ENCODE peak calls at places on chromosomes 16 and 17, in eight cellular contexts. One of them, this sample, is unnamed.

GRCh38 chr17:32927724-32928526 is at the start of gene TMEM98:
- DNase-seq in stomach: peak
- DNase-seq in transverse colon: peak
- DNase-seq in HCT116: no peak
- DNase-seq in GM23338: peak
- DNase-seq in GM12891: peak
- DNase-seq in GM12892: no peak
- DNase-seq in H1: peak
- DNase-seq in this sample: no peak

GRCh38 chr17:15087946-15088345 is 177.2 kb downstream of the PMP22 start:
- DNase-seq in stomach: no peak
- DNase-seq in transverse colon: no peak
- DNase-seq in HCT116: no peak
- DNase-seq in GM23338: no peak
- DNase-seq in GM12891: no peak
- DNase-seq in GM12892: no peak
- DNase-seq in H1: no peak
- DNase-seq in this sample: no peak

GRCh38 chr16:9139965-9140364 is 48.5 kb downstream of the HAPSTR1 start:
- DNase-seq in stomach: no peak
- DNase-seq in transverse colon: no peak
- DNase-seq in HCT116: peak
- DNase-seq in GM23338: peak
- DNase-seq in GM12891: no peak
- DNase-seq in GM12892: no peak
- DNase-seq in H1: no peak
- DNase-seq in this sample: no peak

GRCh38 chr16:67845291-67846062 is 1.3 kb upstream of the NUTF2 start:
- DNase-seq in stomach: no peak
- DNase-seq in transverse colon: no peak
- DNase-seq in HCT116: no peak
- DNase-seq in GM23338: peak
- DNase-seq in GM12891: no peak
- DNase-seq in GM12892: no peak
- DNase-seq in H1: no peak
- DNase-seq in this sample: no peak

GRCh38 chr16:68760671-68761275 is 23.7 kb downstream of the CDH1 start:
- DNase-seq in stomach: no peak
- DNase-seq in transverse colon: peak
- DNase-seq in HCT116: no peak
- DNase-seq in GM23338: no peak
- DNase-seq in GM12891: peak
- DNase-seq in GM12892: no peak
- DNase-seq in H1: no peak
- DNase-seq in this sample: peak

GRCh38 chr16:996672-997071 is 15.1 kb downstream of the SOX8 start:
- DNase-seq in stomach: no peak
- DNase-seq in transverse colon: no peak
- DNase-seq in HCT116: no peak
- DNase-seq in GM23338: no peak
- DNase-seq in GM12891: no peak
- DNase-seq in GM12892: no peak
- DNase-seq in H1: no peak
- DNase-seq in this sample: no peak

GRCh38 chr17:59347975-59348391 is 16.5 kb downstream of the YPEL2 start:
- DNase-seq in stomach: no peak
- DNase-seq in transverse colon: no peak
- DNase-seq in HCT116: no peak
- DNase-seq in GM23338: no peak
- DNase-seq in GM12891: no peak
- DNase-seq in GM12892: no peak
- DNase-seq in H1: no peak
- DNase-seq in this sample: no peak

GRCh38 chr16:31350275-31351005 is 4.5 kb upstream of the ITGAX start:
- DNase-seq in stomach: no peak
- DNase-seq in transverse colon: no peak
- DNase-seq in HCT116: no peak
- DNase-seq in GM23338: no peak
- DNase-seq in GM12891: no peak
- DNase-seq in GM12892: no peak
- DNase-seq in H1: no peak
- DNase-seq in this sample: no peak

GRCh38 chr16:81277681-81278080 is 37.1 kb upstream of the GAN start:
- DNase-seq in stomach: peak
- DNase-seq in transverse colon: peak
- DNase-seq in HCT116: no peak
- DNase-seq in GM23338: no peak
- DNase-seq in GM12891: no peak
- DNase-seq in GM12892: no peak
- DNase-seq in H1: no peak
- DNase-seq in this sample: peak

GRCh38 chr17:28657756-28658155 is 4.0 kb downstream of the SDF2 start:
- DNase-seq in stomach: no peak
- DNase-seq in transverse colon: no peak
- DNase-seq in HCT116: no peak
- DNase-seq in GM23338: no peak
- DNase-seq in GM12891: no peak
- DNase-seq in GM12892: no peak
- DNase-seq in H1: no peak
- DNase-seq in this sample: no peak

GRCh38 chr17:65707780-65708179 is 146.3 kb upstream of the AXIN2 start:
- DNase-seq in stomach: no peak
- DNase-seq in transverse colon: no peak
- DNase-seq in HCT116: no peak
- DNase-seq in GM23338: no peak
- DNase-seq in GM12891: no peak
- DNase-seq in GM12892: no peak
- DNase-seq in H1: no peak
- DNase-seq in this sample: no peak

GRCh38 chr16:3696425-3697218 is 20.7 kb downstream of the TRAP1 start:
- DNase-seq in stomach: peak
- DNase-seq in transverse colon: no peak
- DNase-seq in HCT116: no peak
- DNase-seq in GM23338: no peak
- DNase-seq in GM12891: no peak
- DNase-seq in GM12892: no peak
- DNase-seq in H1: no peak
- DNase-seq in this sample: no peak

GRCh38 chr17:30597776-30598288 is 120.6 kb downstream of the GOSR1 start:
- DNase-seq in stomach: no peak
- DNase-seq in transverse colon: no peak
- DNase-seq in HCT116: no peak
- DNase-seq in GM23338: no peak
- DNase-seq in GM12891: no peak
- DNase-seq in GM12892: no peak
- DNase-seq in H1: no peak
- DNase-seq in this sample: no peak

DNA sequence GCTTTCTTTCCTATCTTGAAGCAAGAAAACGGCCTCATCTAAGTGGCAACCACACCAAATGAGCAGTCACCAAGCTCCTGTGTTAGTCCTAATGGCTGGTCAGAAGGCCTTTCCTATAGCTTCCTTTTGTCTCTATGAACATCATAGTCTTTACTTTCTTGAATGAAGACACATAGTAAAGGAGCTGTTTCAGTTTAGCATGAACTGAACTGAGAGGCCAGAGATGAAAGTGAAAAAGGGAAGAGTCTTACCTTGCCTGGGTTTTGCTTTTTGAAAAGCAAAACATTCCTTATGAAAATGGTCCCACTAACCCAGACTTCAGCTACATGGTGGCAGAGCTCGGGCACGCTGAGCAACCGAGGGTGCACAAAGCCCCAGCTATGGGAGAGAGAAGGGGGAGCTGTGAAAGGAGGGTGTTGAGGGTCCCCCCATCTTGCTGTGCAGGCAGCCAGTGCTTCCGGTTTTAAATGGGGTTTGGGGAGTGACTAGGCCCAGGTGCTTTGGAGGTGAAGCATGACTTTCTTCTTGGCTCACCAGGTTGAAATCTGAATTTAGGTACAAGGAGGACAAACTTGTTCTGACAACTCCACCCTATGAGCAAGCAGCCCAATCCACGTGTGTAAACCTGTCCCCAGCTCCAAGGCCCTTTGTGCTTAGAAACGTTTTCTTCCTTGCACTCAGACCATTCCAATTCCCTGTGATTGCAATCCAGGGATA is 9.1 kb upstream of the PSMC3IP start:
- DNase-seq in stomach: no peak
- DNase-seq in transverse colon: no peak
- DNase-seq in HCT116: no peak
- DNase-seq in GM23338: no peak
- DNase-seq in GM12891: peak
- DNase-seq in GM12892: peak
- DNase-seq in H1: no peak
- DNase-seq in this sample: peak
- TF ChIP-seq POLR2AphosphoS5 in stomach: peak
- TF ChIP-seq POLR2AphosphoS5 in transverse colon: no peak
- TF ChIP-seq POLR2AphosphoS5 in HCT116: no peak
- TF ChIP-seq POLR2AphosphoS5 in GM23338: no peak
- TF ChIP-seq POLR2AphosphoS5 in GM12891: no peak
- TF ChIP-seq POLR2AphosphoS5 in GM12892: no peak
- TF ChIP-seq POLR2AphosphoS5 in H1: no peak
- TF ChIP-seq POLR2AphosphoS5 in this sample: no peak

DNA sequence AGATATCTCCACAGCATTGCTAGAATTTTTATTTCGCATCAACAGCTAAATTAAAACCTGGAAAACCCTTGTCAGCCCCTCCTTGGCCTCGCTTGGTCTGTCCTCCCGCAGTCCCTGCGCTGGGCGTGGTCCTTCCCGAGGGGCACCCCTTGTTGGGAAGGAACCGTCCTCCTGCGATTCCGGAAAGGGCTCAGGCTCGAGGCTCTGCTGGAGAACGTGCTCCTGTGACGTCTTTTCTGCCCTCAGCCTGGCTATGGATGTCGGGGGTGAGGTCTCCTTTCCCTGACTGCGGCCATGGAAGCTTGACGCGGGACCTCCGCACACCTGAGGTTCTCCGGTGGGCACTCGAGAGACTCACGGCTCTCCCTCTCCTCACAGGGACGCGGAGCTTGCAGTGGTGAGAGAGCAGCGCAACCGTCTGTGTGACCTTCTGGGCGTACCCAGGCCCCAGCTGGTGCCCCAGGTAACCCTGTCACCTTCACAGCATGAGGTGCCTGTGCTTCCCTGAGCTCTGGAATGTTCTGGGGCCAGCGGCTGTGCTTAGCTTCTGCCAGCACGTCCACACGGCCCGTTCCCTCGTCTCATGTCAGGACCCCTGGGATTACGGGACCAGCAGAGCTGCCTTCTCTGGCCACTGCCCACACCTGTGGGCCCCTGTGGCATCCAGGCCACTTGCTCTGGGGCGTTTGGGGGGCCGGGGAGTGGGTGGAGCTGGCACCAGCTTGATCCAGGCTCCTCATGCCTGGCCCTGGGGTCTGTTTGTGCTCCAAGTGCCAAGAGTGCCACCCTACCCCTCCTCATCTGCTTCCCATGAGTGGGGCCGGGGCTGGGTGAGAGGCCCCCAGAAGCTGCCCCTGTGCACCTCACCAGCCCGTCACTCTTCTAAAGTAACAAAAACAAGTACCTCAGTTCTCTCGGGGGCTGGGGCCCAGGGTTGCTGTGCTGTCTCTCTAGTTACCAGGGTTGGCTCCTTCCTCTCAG is 101.5 kb upstream of the ZNF750 start:
- DNase-seq in stomach: no peak
- DNase-seq in transverse colon: peak
- DNase-seq in HCT116: no peak
- DNase-seq in GM23338: no peak
- DNase-seq in GM12891: no peak
- DNase-seq in GM12892: no peak
- DNase-seq in H1: no peak
- DNase-seq in this sample: peak
- TF ChIP-seq POLR2AphosphoS5 in stomach: no peak
- TF ChIP-seq POLR2AphosphoS5 in transverse colon: no peak
- TF ChIP-seq POLR2AphosphoS5 in HCT116: no peak
- TF ChIP-seq POLR2AphosphoS5 in GM23338: no peak
- TF ChIP-seq POLR2AphosphoS5 in GM12891: no peak
- TF ChIP-seq POLR2AphosphoS5 in GM12892: no peak
- TF ChIP-seq POLR2AphosphoS5 in H1: no peak
- TF ChIP-seq POLR2AphosphoS5 in this sample: no peak

GRCh38 chr17:77959216-77959925 is 868 bp downstream of the TNRC6C start:
- DNase-seq in stomach: peak
- DNase-seq in transverse colon: peak
- DNase-seq in HCT116: no peak
- DNase-seq in GM23338: peak
- DNase-seq in GM12891: peak
- DNase-seq in GM12892: peak
- DNase-seq in H1: peak
- DNase-seq in this sample: no peak
- TF ChIP-seq POLR2AphosphoS5 in stomach: no peak
- TF ChIP-seq POLR2AphosphoS5 in transverse colon: no peak
- TF ChIP-seq POLR2AphosphoS5 in HCT116: no peak
- TF ChIP-seq POLR2AphosphoS5 in GM23338: no peak
- TF ChIP-seq POLR2AphosphoS5 in GM12891: no peak
- TF ChIP-seq POLR2AphosphoS5 in GM12892: no peak
- TF ChIP-seq POLR2AphosphoS5 in H1: no peak
- TF ChIP-seq POLR2AphosphoS5 in this sample: no peak

DNA sequence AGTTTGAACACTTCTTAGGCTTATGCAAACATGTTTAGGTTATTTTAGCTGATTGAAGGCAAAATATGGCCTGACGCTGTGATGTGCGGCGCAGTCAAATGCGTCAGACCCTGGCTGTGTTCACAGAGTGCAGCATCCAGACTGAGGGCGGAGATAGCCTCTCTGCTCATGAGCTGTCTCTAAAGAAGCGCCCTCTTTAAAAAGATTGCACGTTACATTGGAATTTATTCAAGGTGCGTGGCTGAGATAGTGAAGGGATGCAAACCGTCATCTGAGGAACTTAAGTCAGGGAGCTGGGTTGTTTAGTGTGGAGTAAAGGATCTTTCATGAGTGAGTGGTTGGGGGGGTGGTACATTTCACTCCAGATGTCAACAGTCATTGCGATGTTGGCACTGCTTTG is 33.2 kb downstream of the RPTOR start:
- DNase-seq in stomach: no peak
- DNase-seq in transverse colon: no peak
- DNase-seq in HCT116: no peak
- DNase-seq in GM23338: no peak
- DNase-seq in GM12891: no peak
- DNase-seq in GM12892: no peak
- DNase-seq in H1: no peak
- DNase-seq in this sample: no peak
- TF ChIP-seq POLR2AphosphoS5 in stomach: no peak
- TF ChIP-seq POLR2AphosphoS5 in transverse colon: no peak
- TF ChIP-seq POLR2AphosphoS5 in HCT116: no peak
- TF ChIP-seq POLR2AphosphoS5 in GM23338: no peak
- TF ChIP-seq POLR2AphosphoS5 in GM12891: no peak
- TF ChIP-seq POLR2AphosphoS5 in GM12892: no peak
- TF ChIP-seq POLR2AphosphoS5 in H1: no peak
- TF ChIP-seq POLR2AphosphoS5 in this sample: no peak